ENCODE peak calls at places on chromosome X, in ten cellular contexts. E is activated CD4-positive, alpha-beta T cell treated with anti-CD3 and anti-CD28 coated beads for 1 hour; N is D341Med; B is effector memory CD8-positive, alpha-beta T cell; O is nucleus accumbens; U is foreskin fibroblast; P is psoas muscle; X is GM04504; A is endodermal cell; Q is GM23338. T is an unnamed sample.

GRCh38 chrX:71128915-71129765 is 10.7 kb downstream of the MED12 start:
- DNase-seq in E (peak), N (peak), B (peak), O (peak), U (peak), P (peak), X (peak), A (peak), Q (peak), T (peak)

GRCh38 chrX:138073626-138074025 is 507.7 kb downstream of the ZIC3 start:
- DNase-seq in E (no peak), N (no peak), B (no peak), O (no peak), U (no peak), P (no peak), X (no peak), A (no peak), Q (no peak), T (no peak)

GRCh38 chrX:119573840-119574393 is 446 bp upstream of the UBE2A start:
- DNase-seq in E (no peak), N (peak), B (no peak), O (peak), U (peak), P (peak), X (peak), A (peak), Q (peak), T (no peak)

GRCh38 chrX:40281341-40282005 is 183.7 kb upstream of the BCOR start:
- DNase-seq in E (no peak), N (no peak), B (no peak), O (no peak), U (no peak), P (no peak), X (no peak), A (no peak), Q (no peak), T (no peak)

GRCh38 chrX:16771483-16772398 is 14.5 kb upstream of the TXLNG start:
- DNase-seq in E (no peak), N (peak), B (no peak), O (no peak), U (peak), P (no peak), X (no peak), A (peak), Q (peak), T (no peak)

GRCh38 chrX:133812382-133812781 is 173.0 kb downstream of the GPC3 start:
- DNase-seq in E (no peak), N (no peak), B (no peak), O (no peak), U (peak), P (no peak), X (no peak), A (no peak), Q (no peak), T (no peak)

GRCh38 chrX:129472116-129472515 is 51.2 kb downstream of the SMARCA1 start:
- DNase-seq in E (no peak), N (no peak), B (no peak), O (no peak), U (peak), P (no peak), X (no peak), A (no peak), Q (no peak), T (no peak)

GRCh38 chrX:44344194-44344593 is 722 bp upstream of the EFHC2 start:
- DNase-seq in E (peak), N (no peak), B (peak), O (no peak), U (no peak), P (peak), X (no peak), A (peak), Q (peak), T (peak)

GRCh38 chrX:135931644-135932487 is 38.4 kb downstream of the SAGE1 start:
- DNase-seq in E (peak), N (peak), B (peak), O (peak), U (peak), P (peak), X (peak), A (peak), Q (peak), T (peak)

GRCh38 chrX:45769919-45770582 is 569.4 kb upstream of the DIPK2B start:
- DNase-seq in E (no peak), N (no peak), B (no peak), O (peak), U (peak), P (peak), X (peak), A (no peak), Q (no peak), T (peak)